ENCODE peak calls at places on chromosomes 7 and 10, in five cellular contexts. E is right cardiac atrium, S is adipocyte, T is ovary, J is fibroblast of lung. N is an unnamed sample.

GRCh38 chr10:107540981-107541380 is 376.5 kb upstream of the SORCS1 start:
- DNase-seq in E (no peak), J (no peak), T (no peak), S (no peak), N (no peak)

GRCh38 chr10:88494537-88494936 is 88.6 kb downstream of the RNLS start:
- DNase-seq in J (no peak), E (no peak), S (no peak), T (no peak), N (no peak)

GRCh38 chr10:72124984-72125383 is 36.6 kb upstream of the SPOCK2 start:
- DNase-seq in E (no peak), J (peak; percentile 60), T (no peak), S (peak; percentile 69), N (no peak)

GRCh38 chr10:78405781-78406180 is 372.1 kb downstream of the RPS24 start:
- DNase-seq in J (no peak), S (no peak), T (no peak), E (no peak), N (no peak)

GRCh38 chr10:78869508-78870439 is 199.0 kb upstream of the ZMIZ1 start:
- DNase-seq in T (no peak), E (no peak), S (no peak), J (no peak), N (no peak)

GRCh38 chr10:121436630-121437311 is 161.5 kb downstream of the FGFR2 start:
- DNase-seq in E (no peak), S (no peak), J (no peak), T (no peak), N (no peak)

GRCh38 chr10:80416401-80417098 is 8.2 kb downstream of the PRXL2A start:
- DNase-seq in S (peak; percentile 52), J (peak; percentile 89), T (peak; percentile 93), E (peak; percentile 65), N (peak; percentile 82)

GRCh38 chr10:112409274-112409673 is 35.4 kb downstream of the ACSL5 start:
- DNase-seq in J (no peak), E (no peak), S (no peak), T (no peak), N (no peak)

GRCh38 chr10:116254422-116255152 is 18.4 kb downstream of the GFRA1 start:
- DNase-seq in T (no peak), J (peak; percentile 50), E (no peak), S (no peak), N (no peak)

GRCh38 chr7:24755541-24756416 is 1.5 kb downstream of the GSDME start:
- DNase-seq in S (no peak), E (no peak), J (peak; percentile 58), T (no peak), N (no peak)

GRCh38 chr10:2731940-2732339 is 335.4 kb upstream of the PFKP start:
- DNase-seq in E (no peak), J (no peak), S (no peak), T (no peak), N (no peak)

GRCh38 chr10:96415896-96416554 is 57.2 kb upstream of the OPALIN start:
- DNase-seq in E (no peak), T (no peak), J (no peak), S (peak; percentile 5), N (no peak)

GRCh38 chr10:7686351-7687171 is 16.6 kb upstream of the ITIH2 start:
- DNase-seq in S (no peak), E (no peak), T (no peak), J (no peak), N (no peak)

GRCh38 chr7:6446977-6447588 is 671 bp downstream of the DAGLB start:
- DNase-seq in E (peak; percentile 75), J (peak; percentile 76), S (peak; percentile 83), T (peak; percentile 77), N (peak; percentile 61)

GRCh38 chr10:100744136-100744979 is 1.0 kb upstream of the PAX2 start:
- DNase-seq in E (no peak), J (no peak), T (no peak), S (no peak), N (no peak)

GRCh38 chr10:76583711-76584161 is 1053.9 kb downstream of the KCNMA1 start:
- DNase-seq in E (no peak), J (peak; percentile 82), T (no peak), S (peak; percentile 93), N (no peak)

GRCh38 chr10:58264780-58265179 is 2.9 kb downstream of the IPMK start:
- DNase-seq in E (no peak), T (no peak), J (no peak), S (peak; percentile 12), N (no peak)

GRCh38 chr10:56911906-56912480 is 550.9 kb upstream of the ZWINT start:
- DNase-seq in S (no peak), T (no peak), J (no peak), E (no peak), N (no peak)

GRCh38 chr7:90473819-90474218 is 4.4 kb downstream of the PTTG1IP2 start:
- DNase-seq in J (no peak), T (no peak), S (peak; percentile 6), E (no peak), N (no peak)

GRCh38 chr7:99679032-99679399 is 780 bp downstream of the CYP3A5 start:
- DNase-seq in T (no peak), S (no peak), J (peak; percentile 17), E (no peak), N (no peak)

GRCh38 chr10:24418532-24418931 is 209.6 kb downstream of the KIAA1217 start:
- DNase-seq in J (peak; percentile 47), E (no peak), S (peak; percentile 10), T (no peak), N (no peak)

GRCh38 chr7:89623018-89623672 is 531.1 kb upstream of the STEAP1 start:
- DNase-seq in S (peak; percentile 64), T (no peak), E (no peak), J (peak; percentile 3), N (no peak)

GRCh38 chr10:73413528-73414229 is at the start of gene ANXA7:
- DNase-seq in S (peak; percentile 97), T (peak; percentile 96), J (peak; percentile 80), E (peak; percentile 95), N (peak; percentile 96)

GRCh38 chr10:124597677-124598165 is 136.1 kb downstream of the LHPP start:
- DNase-seq in T (no peak), E (peak; percentile 7), J (no peak), S (no peak), N (no peak)

GRCh38 chr7:14414274-14414986 is 425.0 kb upstream of the ETV1 start:
- DNase-seq in J (no peak), S (no peak), T (no peak), E (no peak), N (peak; percentile 29)

GRCh38 chr10:130246113-130246512 is 109.9 kb downstream of the GLRX3 start:
- DNase-seq in J (no peak), S (no peak), E (no peak), T (no peak), N (no peak)

GRCh38 chr10:90652519-90652918 is 205.3 kb downstream of the HTR7 start:
- DNase-seq in S (peak; percentile 37), E (no peak), J (peak; percentile 56), T (no peak), N (no peak)

DNA sequence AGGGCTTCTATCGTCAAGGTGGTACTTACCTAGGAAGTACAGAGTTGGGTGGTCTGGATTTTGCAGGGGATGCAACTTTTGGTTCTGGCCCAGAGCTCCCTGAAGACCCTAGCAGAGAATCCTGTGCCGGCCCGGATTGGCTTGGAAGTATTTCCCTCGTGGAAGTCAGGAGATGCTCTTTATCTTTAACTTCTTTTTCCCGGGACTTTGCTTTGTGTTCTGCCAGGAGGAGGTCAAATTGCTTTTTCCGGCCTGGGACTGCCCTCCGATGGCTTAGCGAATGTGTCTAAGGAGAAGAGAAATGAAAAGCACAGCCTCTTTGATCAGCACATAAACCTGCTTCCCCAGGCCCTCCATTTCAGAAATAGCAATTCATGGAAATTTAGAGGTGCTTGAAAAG is 57.0 kb upstream of the EFCAB10 start:
- DNase-seq in T (no peak), E (no peak), S (no peak), J (no peak), N (no peak)
- H3K4me3 ChIP-seq in T (no peak overlapping the region), E (no peak overlapping the region), S (no peak overlapping the region), J (no peak overlapping the region), N (no peak overlapping the region)

GRCh38 chr7:17558135-17558534 is 259.7 kb downstream of the AHR start:
- DNase-seq in T (no peak), S (no peak), E (no peak), J (no peak), N (no peak)
- H3K4me3 ChIP-seq in T (no peak overlapping the region), S (no peak overlapping the region), E (no peak overlapping the region), J (no peak overlapping the region), N (no peak overlapping the region)

GRCh38 chr7:141073641-141074161 is at the start of gene TMEM178B:
- DNase-seq in T (no peak), E (peak; percentile 14), S (peak; percentile 11), J (no peak), N (peak; percentile 7)
- H3K4me3 ChIP-seq in T (peak within 1 kb of the TSS; percentile 37), E (peak within 1 kb of the TSS; percentile 61), S (peak within 1 kb of the TSS; percentile 79), J (peak within 1 kb of the TSS; percentile 58), N (peak within 1 kb of the TSS; percentile 55)

GRCh38 chr7:106076537-106076936 is 35.6 kb downstream of the SYPL1 start:
- DNase-seq in J (no peak), S (no peak), T (no peak), E (no peak), N (no peak)
- H3K4me3 ChIP-seq in J (no peak overlapping the region), S (no peak overlapping the region), T (no peak overlapping the region), E (no peak overlapping the region), N (no peak overlapping the region)

GRCh38 chr10:48633381-48634197 is 28.7 kb upstream of the ARHGAP22 start:
- DNase-seq in E (no peak), S (no peak), J (no peak), T (no peak), N (no peak)
- H3K4me3 ChIP-seq in E (no peak overlapping the region), S (peak overlapping the region; percentile 0), J (no peak overlapping the region), T (no peak overlapping the region), N (no peak overlapping the region)

GRCh38 chr10:18497955-18498354 is 153.4 kb downstream of the NSUN6 start:
- DNase-seq in E (no peak), T (no peak), S (no peak), J (peak; percentile 22), N (no peak)

GRCh38 chr10:18500576-18500975 is 150.8 kb downstream of the NSUN6 start:
- DNase-seq in E (no peak), S (no peak), J (no peak), T (no peak), N (no peak)

GRCh38 chr10:18501610-18502009 is 149.8 kb downstream of the NSUN6 start:
- DNase-seq in J (no peak), T (no peak), S (no peak), E (no peak), N (no peak)

GRCh38 chr10:18504161-18504560 is 147.2 kb downstream of the NSUN6 start:
- DNase-seq in J (no peak), T (no peak), S (no peak), E (no peak), N (no peak)

GRCh38 chr10:18501198-18501597 is 150.2 kb downstream of the NSUN6 start:
- DNase-seq in J (peak; percentile 24), E (no peak), S (peak; percentile 25), T (no peak), N (no peak)
- H3K4me3 ChIP-seq in J (no peak overlapping the region), E (no peak overlapping the region), S (no peak overlapping the region), T (no peak overlapping the region), N (no peak overlapping the region)